ENCODE peak calls at places on chromosome 19, in nine cellular contexts. One of them, this sample, is unnamed.

GRCh38 chr19:19106061-19106551 is 32.2 kb downstream of the TMEM161A start:
- DNase-seq in neural progenitor cell: peak; percentile 69
- DNase-seq in left ventricle myocardium inferior: no peak
- DNase-seq in GM23338: peak; percentile 73
- DNase-seq in tibial artery: no peak
- DNase-seq in tibial nerve: no peak
- DNase-seq in heart right ventricle: no peak
- DNase-seq in stomach: no peak
- DNase-seq in CD8-positive, alpha-beta memory T cell: no peak
- DNase-seq in this sample: peak; percentile 70

GRCh38 chr19:8552810-8553209 is 24.4 kb downstream of the MYO1F start:
- DNase-seq in neural progenitor cell: peak; percentile 57
- DNase-seq in left ventricle myocardium inferior: no peak
- DNase-seq in GM23338: peak; percentile 89
- DNase-seq in tibial artery: no peak
- DNase-seq in tibial nerve: no peak
- DNase-seq in heart right ventricle: no peak
- DNase-seq in stomach: no peak
- DNase-seq in CD8-positive, alpha-beta memory T cell: no peak
- DNase-seq in this sample: no peak

GRCh38 chr19:2578391-2578826 is 102.5 kb downstream of the GADD45B start:
- DNase-seq in neural progenitor cell: peak; percentile 43
- DNase-seq in left ventricle myocardium inferior: peak; percentile 38
- DNase-seq in GM23338: peak; percentile 69
- DNase-seq in tibial artery: peak; percentile 84
- DNase-seq in tibial nerve: no peak
- DNase-seq in heart right ventricle: no peak
- DNase-seq in stomach: peak; percentile 55
- DNase-seq in CD8-positive, alpha-beta memory T cell: no peak
- DNase-seq in this sample: peak; percentile 53

GRCh38 chr19:789473-790052 is 7.7 kb upstream of the PTBP1 start:
- DNase-seq in neural progenitor cell: peak; percentile 55
- DNase-seq in left ventricle myocardium inferior: no peak
- DNase-seq in GM23338: peak; percentile 82
- DNase-seq in tibial artery: no peak
- DNase-seq in tibial nerve: no peak
- DNase-seq in heart right ventricle: peak; percentile 67
- DNase-seq in stomach: no peak
- DNase-seq in CD8-positive, alpha-beta memory T cell: no peak
- DNase-seq in this sample: no peak

GRCh38 chr19:497861-498590 is 1.7 kb downstream of the MADCAM1 start:
- DNase-seq in neural progenitor cell: no peak
- DNase-seq in left ventricle myocardium inferior: no peak
- DNase-seq in GM23338: peak; percentile 37
- DNase-seq in tibial artery: no peak
- DNase-seq in tibial nerve: no peak
- DNase-seq in heart right ventricle: no peak
- DNase-seq in stomach: no peak
- DNase-seq in CD8-positive, alpha-beta memory T cell: no peak
- DNase-seq in this sample: no peak

GRCh38 chr19:27793128-27793643 is 1419.8 kb downstream of the UQCRFS1 start:
- DNase-seq in neural progenitor cell: peak; percentile 90
- DNase-seq in left ventricle myocardium inferior: peak; percentile 66
- DNase-seq in GM23338: peak; percentile 95
- DNase-seq in tibial artery: peak; percentile 86
- DNase-seq in tibial nerve: peak; percentile 30
- DNase-seq in heart right ventricle: peak; percentile 63
- DNase-seq in stomach: peak; percentile 71
- DNase-seq in CD8-positive, alpha-beta memory T cell: peak; percentile 64
- DNase-seq in this sample: no peak

GRCh38 chr19:50790365-50790825 is at the start of gene ACP4:
- DNase-seq in neural progenitor cell: no peak
- DNase-seq in left ventricle myocardium inferior: no peak
- DNase-seq in GM23338: no peak
- DNase-seq in tibial artery: no peak
- DNase-seq in tibial nerve: no peak
- DNase-seq in heart right ventricle: no peak
- DNase-seq in stomach: no peak
- DNase-seq in CD8-positive, alpha-beta memory T cell: no peak
- DNase-seq in this sample: peak; percentile 27

GRCh38 chr19:30161770-30162169 is 210.4 kb upstream of the ZNF536 start:
- DNase-seq in neural progenitor cell: no peak
- DNase-seq in left ventricle myocardium inferior: no peak
- DNase-seq in GM23338: no peak
- DNase-seq in tibial artery: no peak
- DNase-seq in tibial nerve: no peak
- DNase-seq in heart right ventricle: no peak
- DNase-seq in stomach: no peak
- DNase-seq in CD8-positive, alpha-beta memory T cell: no peak
- DNase-seq in this sample: no peak

GRCh38 chr19:34310494-34310981 is 54.5 kb upstream of the GPI start:
- DNase-seq in neural progenitor cell: no peak
- DNase-seq in left ventricle myocardium inferior: no peak
- DNase-seq in GM23338: no peak
- DNase-seq in tibial artery: no peak
- DNase-seq in tibial nerve: no peak
- DNase-seq in heart right ventricle: no peak
- DNase-seq in stomach: no peak
- DNase-seq in CD8-positive, alpha-beta memory T cell: no peak
- DNase-seq in this sample: no peak

GRCh38 chr19:2449019-2449418 is 7.7 kb downstream of the LMNB2 start:
- DNase-seq in neural progenitor cell: no peak
- DNase-seq in left ventricle myocardium inferior: no peak
- DNase-seq in GM23338: no peak
- DNase-seq in tibial artery: no peak
- DNase-seq in tibial nerve: no peak
- DNase-seq in heart right ventricle: no peak
- DNase-seq in stomach: no peak
- DNase-seq in CD8-positive, alpha-beta memory T cell: no peak
- DNase-seq in this sample: no peak

GRCh38 chr19:35268546-35269424 is at the start of gene USF2:
- DNase-seq in neural progenitor cell: peak; percentile 89
- DNase-seq in left ventricle myocardium inferior: peak; percentile 78
- DNase-seq in GM23338: peak; percentile 78
- DNase-seq in tibial artery: peak; percentile 84
- DNase-seq in tibial nerve: no peak
- DNase-seq in heart right ventricle: peak; percentile 79
- DNase-seq in stomach: peak; percentile 78
- DNase-seq in CD8-positive, alpha-beta memory T cell: peak; percentile 59
- DNase-seq in this sample: peak; percentile 84

GRCh38 chr19:5914358-5914774 is 312 bp downstream of the CAPS start:
- DNase-seq in neural progenitor cell: no peak
- DNase-seq in left ventricle myocardium inferior: no peak
- DNase-seq in GM23338: no peak
- DNase-seq in tibial artery: no peak
- DNase-seq in tibial nerve: no peak
- DNase-seq in heart right ventricle: no peak
- DNase-seq in stomach: peak; percentile 27
- DNase-seq in CD8-positive, alpha-beta memory T cell: no peak
- DNase-seq in this sample: no peak

GRCh38 chr19:2796659-2797266 is 11.5 kb downstream of the THOP1 start:
- DNase-seq in neural progenitor cell: no peak
- DNase-seq in left ventricle myocardium inferior: peak; percentile 52
- DNase-seq in GM23338: no peak
- DNase-seq in tibial artery: no peak
- DNase-seq in tibial nerve: no peak
- DNase-seq in heart right ventricle: peak; percentile 55
- DNase-seq in stomach: no peak
- DNase-seq in CD8-positive, alpha-beta memory T cell: no peak
- DNase-seq in this sample: no peak

GRCh38 chr19:18520848-18521691 is 800 bp downstream of the ELL start:
- DNase-seq in neural progenitor cell: peak; percentile 58
- DNase-seq in left ventricle myocardium inferior: peak; percentile 41
- DNase-seq in GM23338: peak; percentile 38
- DNase-seq in tibial artery: no peak
- DNase-seq in tibial nerve: no peak
- DNase-seq in heart right ventricle: peak; percentile 45
- DNase-seq in stomach: peak; percentile 50
- DNase-seq in CD8-positive, alpha-beta memory T cell: no peak
- DNase-seq in this sample: peak; percentile 66

GRCh38 chr19:14554382-14554812 is 17.5 kb downstream of the NDUFB7 start:
- DNase-seq in neural progenitor cell: no peak
- DNase-seq in left ventricle myocardium inferior: no peak
- DNase-seq in GM23338: peak; percentile 55
- DNase-seq in tibial artery: no peak
- DNase-seq in tibial nerve: no peak
- DNase-seq in heart right ventricle: no peak
- DNase-seq in stomach: no peak
- DNase-seq in CD8-positive, alpha-beta memory T cell: no peak
- DNase-seq in this sample: no peak

GRCh38 chr19:38977445-38978314 is 2.1 kb upstream of the FBXO17 start:
- DNase-seq in neural progenitor cell: no peak
- DNase-seq in left ventricle myocardium inferior: no peak
- DNase-seq in GM23338: no peak
- DNase-seq in tibial artery: no peak
- DNase-seq in tibial nerve: no peak
- DNase-seq in heart right ventricle: no peak
- DNase-seq in stomach: no peak
- DNase-seq in CD8-positive, alpha-beta memory T cell: no peak
- DNase-seq in this sample: no peak

GRCh38 chr19:49486232-49486631 is 1.2 kb upstream of the RPL13A start:
- DNase-seq in neural progenitor cell: peak; percentile 0
- DNase-seq in left ventricle myocardium inferior: no peak
- DNase-seq in GM23338: no peak
- DNase-seq in tibial artery: no peak
- DNase-seq in tibial nerve: no peak
- DNase-seq in heart right ventricle: no peak
- DNase-seq in stomach: no peak
- DNase-seq in CD8-positive, alpha-beta memory T cell: no peak
- DNase-seq in this sample: no peak

GRCh38 chr19:39363909-39364457 is 21.8 kb downstream of the SAMD4B start:
- DNase-seq in neural progenitor cell: no peak
- DNase-seq in left ventricle myocardium inferior: peak; percentile 51
- DNase-seq in GM23338: no peak
- DNase-seq in tibial artery: no peak
- DNase-seq in tibial nerve: peak; percentile 63
- DNase-seq in heart right ventricle: peak; percentile 23
- DNase-seq in stomach: no peak
- DNase-seq in CD8-positive, alpha-beta memory T cell: no peak
- DNase-seq in this sample: no peak

GRCh38 chr19:48255376-48256303 is at the start of gene CARD8:
- DNase-seq in neural progenitor cell: peak; percentile 82
- DNase-seq in left ventricle myocardium inferior: peak; percentile 80
- DNase-seq in GM23338: peak; percentile 91
- DNase-seq in tibial artery: peak; percentile 86
- DNase-seq in tibial nerve: peak; percentile 35
- DNase-seq in heart right ventricle: peak; percentile 88
- DNase-seq in stomach: peak; percentile 82
- DNase-seq in CD8-positive, alpha-beta memory T cell: peak; percentile 74
- DNase-seq in this sample: peak; percentile 76
- H3K4me1 ChIP-seq in neural progenitor cell: peaks cover 7% of the 10 kb centered on the region
- H3K4me1 ChIP-seq in left ventricle myocardium inferior: peaks cover 54% of the 10 kb centered on the region
- H3K4me1 ChIP-seq in GM23338: peaks cover 11% of the 10 kb centered on the region
- H3K4me1 ChIP-seq in tibial artery: no peaks in the 10 kb centered on the region
- H3K4me1 ChIP-seq in tibial nerve: peaks cover 9% of the 10 kb centered on the region
- H3K4me1 ChIP-seq in heart right ventricle: peaks cover 21% of the 10 kb centered on the region
- H3K4me1 ChIP-seq in stomach: peaks cover 33% of the 10 kb centered on the region
- H3K4me1 ChIP-seq in CD8-positive, alpha-beta memory T cell: peaks cover 72% of the 10 kb centered on the region
- H3K4me1 ChIP-seq in this sample: peaks cover 3% of the 10 kb centered on the region

DNA sequence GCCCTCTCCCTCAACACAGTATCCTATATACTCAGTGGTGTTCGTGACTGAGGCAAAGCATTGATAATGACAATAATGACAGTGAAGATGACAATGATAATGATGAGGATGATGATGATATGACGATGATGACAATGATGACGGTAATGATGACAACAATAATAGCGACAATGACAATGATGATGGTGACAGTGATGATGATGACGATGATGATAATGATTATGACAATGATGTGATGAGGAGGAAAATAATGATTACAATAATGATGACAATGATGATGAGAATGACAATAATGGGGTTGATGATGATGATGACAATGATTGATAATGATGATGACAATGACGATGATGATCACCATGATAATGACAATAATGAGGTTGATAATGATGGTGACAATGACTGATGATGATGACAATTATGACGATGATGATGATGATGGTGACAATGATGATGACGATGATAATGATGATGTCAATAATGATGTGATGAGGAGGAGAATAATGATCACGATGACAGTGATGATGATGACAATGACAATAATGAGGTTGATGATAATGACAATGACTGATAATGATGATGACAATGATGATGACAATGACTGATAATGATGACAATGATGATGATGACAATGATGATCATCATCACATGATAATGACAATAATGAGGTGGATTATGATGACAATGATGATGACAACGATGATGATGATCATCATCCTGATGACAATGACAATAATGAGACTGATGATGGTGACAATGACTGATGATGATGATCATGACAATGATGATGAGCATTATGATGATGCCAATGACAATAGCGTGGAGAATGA is 16.7 kb downstream of the ELSPBP1 start:
- DNase-seq in neural progenitor cell: no peak
- DNase-seq in left ventricle myocardium inferior: no peak
- DNase-seq in GM23338: no peak
- DNase-seq in tibial artery: no peak
- DNase-seq in tibial nerve: no peak
- DNase-seq in heart right ventricle: no peak
- DNase-seq in stomach: no peak
- DNase-seq in CD8-positive, alpha-beta memory T cell: no peak
- DNase-seq in this sample: no peak
- H3K27ac ChIP-seq in neural progenitor cell: no peak overlapping the region
- H3K27ac ChIP-seq in left ventricle myocardium inferior: no peak overlapping the region
- H3K27ac ChIP-seq in GM23338: no peak overlapping the region
- H3K27ac ChIP-seq in tibial artery: no peak overlapping the region
- H3K27ac ChIP-seq in tibial nerve: no peak overlapping the region
- H3K27ac ChIP-seq in heart right ventricle: no peak overlapping the region
- H3K27ac ChIP-seq in stomach: no peak overlapping the region
- H3K27ac ChIP-seq in CD8-positive, alpha-beta memory T cell: no peak overlapping the region
- H3K27ac ChIP-seq in this sample: no peak overlapping the region

DNA sequence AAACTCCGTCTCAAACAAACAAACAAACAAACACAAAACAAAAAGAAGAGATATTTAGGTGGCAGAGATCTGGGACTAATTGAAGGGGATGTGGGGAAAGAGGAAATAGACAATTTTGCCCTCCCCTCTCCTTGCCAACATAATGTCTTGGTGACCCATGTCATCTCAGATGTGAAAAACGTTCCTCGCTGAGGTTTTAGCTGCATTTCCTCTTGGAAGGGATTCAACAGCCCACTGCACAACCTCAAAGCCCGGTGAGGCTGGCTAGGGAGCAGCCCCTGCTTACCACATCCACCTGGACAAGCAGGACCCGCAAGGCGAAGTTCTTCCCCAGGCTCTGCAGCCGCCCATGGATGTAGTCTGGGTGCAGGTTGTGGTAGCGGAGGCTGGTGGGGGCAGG is 4.9 kb downstream of the ERCC1 start:
- DNase-seq in neural progenitor cell: no peak
- DNase-seq in left ventricle myocardium inferior: no peak
- DNase-seq in GM23338: no peak
- DNase-seq in tibial artery: no peak
- DNase-seq in tibial nerve: no peak
- DNase-seq in heart right ventricle: no peak
- DNase-seq in stomach: no peak
- DNase-seq in CD8-positive, alpha-beta memory T cell: no peak
- DNase-seq in this sample: no peak
- H3K4me3 ChIP-seq in neural progenitor cell: no peak overlapping the region
- H3K4me3 ChIP-seq in left ventricle myocardium inferior: no peak overlapping the region
- H3K4me3 ChIP-seq in GM23338: no peak overlapping the region
- H3K4me3 ChIP-seq in tibial artery: no peak overlapping the region
- H3K4me3 ChIP-seq in tibial nerve: no peak overlapping the region
- H3K4me3 ChIP-seq in heart right ventricle: no peak overlapping the region
- H3K4me3 ChIP-seq in stomach: no peak overlapping the region
- H3K4me3 ChIP-seq in CD8-positive, alpha-beta memory T cell: no peak overlapping the region
- H3K4me3 ChIP-seq in this sample: no peak overlapping the region

GRCh38 chr19:33176670-33177416 is 17.3 kb upstream of the LRP3 start:
- DNase-seq in neural progenitor cell: peak; percentile 98
- DNase-seq in left ventricle myocardium inferior: peak; percentile 95
- DNase-seq in GM23338: peak; percentile 97
- DNase-seq in tibial artery: peak; percentile 98
- DNase-seq in tibial nerve: peak; percentile 97
- DNase-seq in heart right ventricle: peak; percentile 97
- DNase-seq in stomach: peak; percentile 98
- DNase-seq in CD8-positive, alpha-beta memory T cell: peak; percentile 91
- DNase-seq in this sample: peak; percentile 99
- H3K4me1 ChIP-seq in neural progenitor cell: peaks cover 14% of the 10 kb centered on the region
- H3K4me1 ChIP-seq in left ventricle myocardium inferior: peaks cover 47% of the 10 kb centered on the region
- H3K4me1 ChIP-seq in GM23338: peaks cover 8% of the 10 kb centered on the region
- H3K4me1 ChIP-seq in tibial artery: no peaks in the 10 kb centered on the region
- H3K4me1 ChIP-seq in tibial nerve: peaks cover 19% of the 10 kb centered on the region
- H3K4me1 ChIP-seq in heart right ventricle: peaks cover 23% of the 10 kb centered on the region
- H3K4me1 ChIP-seq in stomach: peaks cover 29% of the 10 kb centered on the region
- H3K4me1 ChIP-seq in CD8-positive, alpha-beta memory T cell: peaks cover 19% of the 10 kb centered on the region
- H3K4me1 ChIP-seq in this sample: peaks cover 7% of the 10 kb centered on the region

This sample was measured in ovary.